ENCODE peak calls at places on chromosomes 6 and 20, in seven cellular contexts. U is CD14-positive monocyte; A is stimulated activated CD8-positive, alpha-beta memory T cell treated with anti-CD3 and anti-CD28 coated beads, Interleukin-7, amount 100 ng/mL, for 1 hour; G is Right ventricle myocardium superior; C is Daoy; W is neural progenitor cell; X is body of pancreas. F is an unnamed sample.

GRCh38 chr20:43525016-43525415 is 17.5 kb downstream of the L3MBTL1 start:
- DNase-seq in A (no peak), W (no peak), C (no peak), G (no peak), X (no peak), U (no peak), F (no peak)

GRCh38 chr20:46523108-46523507 is 9.7 kb upstream of the ZNF334 start:
- DNase-seq in W (no peak), G (no peak), X (no peak), A (no peak), C (no peak), U (no peak), F (no peak)

GRCh38 chr6:97812940-97813339 is 529.9 kb upstream of the MMS22L start:
- DNase-seq in W (no peak), X (no peak), C (no peak), G (no peak), A (no peak), U (no peak), F (no peak)

GRCh38 chr20:37354210-37355195 is 8.6 kb downstream of the SRC start:
- DNase-seq in A (no peak), C (no peak), G (no peak), U (peak), W (no peak), X (peak), F (peak)

GRCh38 chr20:46353506-46354206 is 45.4 kb upstream of the CDH22 start:
- DNase-seq in A (no peak), W (no peak), C (no peak), G (no peak), U (peak), X (no peak), F (no peak)

GRCh38 chr6:29227235-29227634 is 56.5 kb downstream of the OR2J2 start:
- DNase-seq in A (no peak), X (no peak), W (no peak), U (no peak), C (peak), G (no peak), F (no peak)

GRCh38 chr6:167000759-167001158 is 1.6 kb downstream of the CEP43 start:
- DNase-seq in G (no peak), U (no peak), W (no peak), C (no peak), A (no peak), X (no peak), F (no peak)

GRCh38 chr20:51067792-51068191 is 44.9 kb upstream of the KCNG1 start:
- DNase-seq in U (no peak), X (no peak), A (no peak), G (no peak), C (no peak), W (no peak), F (no peak)

GRCh38 chr20:62474585-62475026 is 1.2 kb downstream of the GATA5 start:
- DNase-seq in A (no peak), C (no peak), U (no peak), W (no peak), X (no peak), G (no peak), F (no peak)

GRCh38 chr6:150072201-150072600 is 3.3 kb upstream of the ULBP3 start:
- DNase-seq in A (no peak), G (peak), X (peak), U (peak), W (no peak), C (peak), F (no peak)

GRCh38 chr20:51860015-51860882 is 57.9 kb upstream of the SALL4 start:
- DNase-seq in A (no peak), U (no peak), W (no peak), C (peak), G (no peak), X (no peak), F (no peak)

GRCh38 chr20:53227523-53227922 is 255.4 kb downstream of the TSHZ2 start:
- DNase-seq in A (no peak), C (no peak), X (no peak), U (no peak), G (no peak), W (no peak), F (no peak)

GRCh38 chr6:143629104-143630080 is 48.4 kb upstream of the PHACTR2 start:
- DNase-seq in G (no peak), W (no peak), C (no peak), X (no peak), A (no peak), U (no peak), F (no peak)

GRCh38 chr6:96923871-96924493 is 546 bp upstream of the KLHL32 start:
- DNase-seq in X (no peak), C (peak), G (no peak), U (no peak), W (peak), A (no peak), F (no peak)

GRCh38 chr6:137775720-137776119 is 91.3 kb upstream of the TNFAIP3 start:
- DNase-seq in W (no peak), A (no peak), U (no peak), X (no peak), G (no peak), C (no peak), F (no peak)

GRCh38 chr20:50285376-50286173 is 94.9 kb downstream of the CEBPB start:
- DNase-seq in U (no peak), X (no peak), A (no peak), C (peak), G (peak), W (no peak), F (no peak)

GRCh38 chr20:36941403-36941835 is 10.1 kb downstream of the SAMHD1 start:
- DNase-seq in X (no peak), U (no peak), W (no peak), A (no peak), C (no peak), G (no peak), F (no peak)

GRCh38 chr6:142155895-142156757 is 9.1 kb downstream of the VTA1 start:
- DNase-seq in U (no peak), W (peak), X (no peak), G (no peak), C (no peak), A (no peak), F (no peak)

GRCh38 chr6:108798672-108799355 is 49.4 kb upstream of the ARMC2 start:
- DNase-seq in U (no peak), G (peak), W (peak), A (no peak), C (peak), X (peak), F (no peak)

GRCh38 chr6:125658125-125658524 is 91.3 kb upstream of the HEY2 start:
- DNase-seq in X (no peak), W (no peak), C (no peak), G (no peak), A (no peak), U (no peak), F (no peak)

GRCh38 chr20:49276895-49277785 is 717 bp downstream of the ZNFX1 start:
- DNase-seq in X (peak), C (no peak), G (peak), W (peak), A (peak), U (no peak), F (peak)

GRCh38 chr20:37714973-37715657 is 21.3 kb downstream of the CTNNBL1 start:
- DNase-seq in G (no peak), U (no peak), X (no peak), A (no peak), C (no peak), W (no peak), F (no peak)

GRCh38 chr20:20130399-20130798 is 78.1 kb downstream of the CFAP61 start:
- DNase-seq in A (no peak), X (no peak), C (peak), W (peak), U (no peak), G (no peak), F (no peak)

GRCh38 chr6:144351338-144351737 is 66.2 kb downstream of the UTRN start:
- DNase-seq in U (no peak), W (no peak), X (no peak), C (no peak), A (no peak), G (no peak), F (no peak)

GRCh38 chr6:87059943-87060342 is 35.0 kb downstream of the CGA start:
- DNase-seq in G (no peak), X (no peak), A (no peak), W (no peak), C (no peak), U (no peak), F (no peak)

GRCh38 chr6:7631466-7631865 is 41.5 kb downstream of the SNRNP48 start:
- DNase-seq in G (no peak), X (no peak), U (no peak), C (no peak), A (no peak), W (no peak), F (no peak)

GRCh38 chr20:59830107-59831023 is 103.1 kb downstream of the SYCP2 start:
- DNase-seq in W (no peak), U (no peak), X (no peak), C (no peak), G (peak), A (no peak), F (peak)

GRCh38 chr20:55386686-55387085 is 618.6 kb downstream of the CBLN4 start:
- DNase-seq in G (no peak), U (no peak), A (no peak), X (no peak), C (peak), W (no peak), F (no peak)

GRCh38 chr6:155248021-155249001 is 15.5 kb upstream of the CLDN20 start:
- DNase-seq in W (peak), A (no peak), X (peak), C (peak), G (no peak), U (no peak), F (no peak)

GRCh38 chr6:6033858-6034257 is 27.1 kb upstream of the NRN1 start:
- DNase-seq in C (no peak), U (no peak), G (no peak), A (no peak), W (no peak), X (no peak), F (no peak)

GRCh38 chr6:52506502-52506875 is 70.4 kb downstream of the TRAM2 start:
- DNase-seq in C (no peak), X (no peak), W (no peak), U (no peak), A (no peak), G (no peak), F (no peak)

GRCh38 chr6:137266032-137266586 is 46.9 kb upstream of the IFNGR1 start:
- DNase-seq in U (no peak), G (no peak), A (no peak), X (no peak), C (peak), W (no peak), F (no peak)

GRCh38 chr6:159746759-159747158 is 15.1 kb upstream of the ACAT2 start:
- DNase-seq in U (no peak), C (no peak), W (no peak), A (no peak), X (no peak), G (no peak), F (no peak)

GRCh38 chr6:139699335-139699734 is 324.9 kb upstream of the CITED2 start:
- DNase-seq in C (no peak), U (no peak), G (no peak), A (no peak), W (no peak), X (no peak), F (no peak)

F was measured in posterior vena cava.